ENCODE peak calls at places on chromosome 15, in seven cellular contexts. One of them, this sample, is unnamed.
A peak's percentile ranks its signal among the peaks of the same experiment; 100 is the strongest.

GRCh38 chr15:44712108-44713005 is 1.0 kb downstream of the B2M start:
- DNase-seq in cardiac muscle cell: no peak
- DNase-seq in CD8-positive, alpha-beta memory T cell: peak; percentile 45
- DNase-seq in pancreas: peak; percentile 68
- DNase-seq in adipocyte: peak; percentile 92
- DNase-seq in heart right ventricle: peak; percentile 45
- DNase-seq in fibroblast of lung: peak; percentile 79
- DNase-seq in this sample: peak; percentile 86

GRCh38 chr15:49038382-49038781 is 7.9 kb downstream of the SECISBP2L start:
- DNase-seq in CD8-positive, alpha-beta memory T cell: no peak
- DNase-seq in adipocyte: peak; percentile 40
- DNase-seq in fibroblast of lung: peak; percentile 23
- DNase-seq in pancreas: no peak
- DNase-seq in heart right ventricle: no peak
- DNase-seq in cardiac muscle cell: no peak
- DNase-seq in this sample: no peak

GRCh38 chr15:96924570-96924969 is 594.1 kb downstream of the NR2F2 start:
- DNase-seq in heart right ventricle: no peak
- DNase-seq in adipocyte: no peak
- DNase-seq in pancreas: no peak
- DNase-seq in cardiac muscle cell: no peak
- DNase-seq in fibroblast of lung: no peak
- DNase-seq in CD8-positive, alpha-beta memory T cell: no peak
- DNase-seq in this sample: no peak

GRCh38 chr15:83206971-83207621 is 527 bp downstream of the HDGFL3 start:
- DNase-seq in fibroblast of lung: peak; percentile 49
- DNase-seq in pancreas: peak; percentile 74
- DNase-seq in heart right ventricle: peak; percentile 51
- DNase-seq in CD8-positive, alpha-beta memory T cell: no peak
- DNase-seq in cardiac muscle cell: peak; percentile 63
- DNase-seq in adipocyte: peak; percentile 71
- DNase-seq in this sample: peak; percentile 0

GRCh38 chr15:71530116-71530515 is 280.2 kb upstream of the NR2E3 start:
- DNase-seq in pancreas: no peak
- DNase-seq in fibroblast of lung: no peak
- DNase-seq in cardiac muscle cell: no peak
- DNase-seq in adipocyte: no peak
- DNase-seq in heart right ventricle: no peak
- DNase-seq in CD8-positive, alpha-beta memory T cell: no peak
- DNase-seq in this sample: no peak

GRCh38 chr15:63678383-63678782 is 81.2 kb downstream of the FBXL22 start:
- DNase-seq in adipocyte: peak; percentile 18
- DNase-seq in fibroblast of lung: peak; percentile 6
- DNase-seq in CD8-positive, alpha-beta memory T cell: no peak
- DNase-seq in pancreas: no peak
- DNase-seq in cardiac muscle cell: no peak
- DNase-seq in heart right ventricle: no peak
- DNase-seq in this sample: no peak

GRCh38 chr15:39460748-39461147 is 120.1 kb upstream of the THBS1 start:
- DNase-seq in fibroblast of lung: no peak
- DNase-seq in pancreas: no peak
- DNase-seq in adipocyte: no peak
- DNase-seq in CD8-positive, alpha-beta memory T cell: no peak
- DNase-seq in cardiac muscle cell: no peak
- DNase-seq in heart right ventricle: no peak
- DNase-seq in this sample: no peak

GRCh38 chr15:44532689-44533088 is 4.3 kb upstream of the EIF3J start:
- DNase-seq in cardiac muscle cell: no peak
- DNase-seq in CD8-positive, alpha-beta memory T cell: no peak
- DNase-seq in heart right ventricle: no peak
- DNase-seq in pancreas: no peak
- DNase-seq in fibroblast of lung: no peak
- DNase-seq in adipocyte: no peak
- DNase-seq in this sample: no peak

GRCh38 chr15:79778378-79778990 is 118.3 kb downstream of the MTHFS start:
- DNase-seq in heart right ventricle: no peak
- DNase-seq in adipocyte: no peak
- DNase-seq in pancreas: no peak
- DNase-seq in fibroblast of lung: no peak
- DNase-seq in cardiac muscle cell: no peak
- DNase-seq in CD8-positive, alpha-beta memory T cell: no peak
- DNase-seq in this sample: no peak

GRCh38 chr15:81767076-81767475 is 278.7 kb downstream of the MEX3B start:
- DNase-seq in adipocyte: no peak
- DNase-seq in heart right ventricle: no peak
- DNase-seq in cardiac muscle cell: no peak
- DNase-seq in CD8-positive, alpha-beta memory T cell: no peak
- DNase-seq in pancreas: no peak
- DNase-seq in fibroblast of lung: no peak
- DNase-seq in this sample: no peak

GRCh38 chr15:93300796-93301195 is 211.8 kb upstream of the RGMA start:
- DNase-seq in cardiac muscle cell: no peak
- DNase-seq in adipocyte: no peak
- DNase-seq in pancreas: no peak
- DNase-seq in fibroblast of lung: no peak
- DNase-seq in heart right ventricle: no peak
- DNase-seq in CD8-positive, alpha-beta memory T cell: no peak
- DNase-seq in this sample: no peak

GRCh38 chr15:44636976-44637375 is 26.5 kb downstream of the SPG11 start:
- DNase-seq in fibroblast of lung: no peak
- DNase-seq in CD8-positive, alpha-beta memory T cell: no peak
- DNase-seq in adipocyte: no peak
- DNase-seq in cardiac muscle cell: no peak
- DNase-seq in heart right ventricle: no peak
- DNase-seq in pancreas: no peak
- DNase-seq in this sample: no peak

GRCh38 chr15:70778258-70779076 is 15.1 kb upstream of the UACA start:
- DNase-seq in heart right ventricle: no peak
- DNase-seq in adipocyte: peak; percentile 85
- DNase-seq in pancreas: no peak
- DNase-seq in CD8-positive, alpha-beta memory T cell: no peak
- DNase-seq in fibroblast of lung: peak; percentile 91
- DNase-seq in cardiac muscle cell: no peak
- DNase-seq in this sample: no peak

GRCh38 chr15:86165263-86166204 is 85.9 kb downstream of the AGBL1 start:
- DNase-seq in heart right ventricle: no peak
- DNase-seq in fibroblast of lung: peak; percentile 83
- DNase-seq in CD8-positive, alpha-beta memory T cell: no peak
- DNase-seq in adipocyte: no peak
- DNase-seq in pancreas: no peak
- DNase-seq in cardiac muscle cell: peak; percentile 49
- DNase-seq in this sample: no peak

GRCh38 chr15:66047321-66048024 is 178.2 kb downstream of the RAB11A start:
- DNase-seq in pancreas: no peak
- DNase-seq in CD8-positive, alpha-beta memory T cell: no peak
- DNase-seq in fibroblast of lung: no peak
- DNase-seq in heart right ventricle: no peak
- DNase-seq in cardiac muscle cell: peak; percentile 23
- DNase-seq in adipocyte: no peak
- DNase-seq in this sample: no peak

GRCh38 chr15:46461416-46461815 is 826.6 kb downstream of the SQOR start:
- DNase-seq in fibroblast of lung: no peak
- DNase-seq in pancreas: no peak
- DNase-seq in adipocyte: no peak
- DNase-seq in CD8-positive, alpha-beta memory T cell: no peak
- DNase-seq in cardiac muscle cell: no peak
- DNase-seq in heart right ventricle: no peak
- DNase-seq in this sample: no peak

GRCh38 chr15:89143503-89144162 is 55.4 kb downstream of the ABHD2 start:
- DNase-seq in pancreas: no peak
- DNase-seq in CD8-positive, alpha-beta memory T cell: no peak
- DNase-seq in cardiac muscle cell: no peak
- DNase-seq in adipocyte: peak; percentile 95
- DNase-seq in fibroblast of lung: peak; percentile 87
- DNase-seq in heart right ventricle: no peak
- DNase-seq in this sample: no peak

GRCh38 chr15:75661041-75661778 is 13.5 kb downstream of the SNX33 start:
- DNase-seq in fibroblast of lung: peak; percentile 96
- DNase-seq in adipocyte: peak; percentile 97
- DNase-seq in cardiac muscle cell: no peak
- DNase-seq in CD8-positive, alpha-beta memory T cell: no peak
- DNase-seq in heart right ventricle: peak; percentile 83
- DNase-seq in pancreas: no peak
- DNase-seq in this sample: no peak

GRCh38 chr15:44199393-44199792 is 4.3 kb upstream of the FRMD5 start:
- DNase-seq in cardiac muscle cell: no peak
- DNase-seq in CD8-positive, alpha-beta memory T cell: no peak
- DNase-seq in fibroblast of lung: no peak
- DNase-seq in pancreas: no peak
- DNase-seq in heart right ventricle: no peak
- DNase-seq in adipocyte: no peak
- DNase-seq in this sample: no peak

GRCh38 chr15:62307551-62307950 is 142.5 kb upstream of the C2CD4B start:
- DNase-seq in cardiac muscle cell: no peak
- DNase-seq in fibroblast of lung: peak; percentile 80
- DNase-seq in pancreas: no peak
- DNase-seq in heart right ventricle: no peak
- DNase-seq in CD8-positive, alpha-beta memory T cell: no peak
- DNase-seq in adipocyte: peak; percentile 57
- DNase-seq in this sample: no peak

GRCh38 chr15:39118510-39118909 is 462.4 kb upstream of the THBS1 start:
- DNase-seq in adipocyte: peak; percentile 79
- DNase-seq in pancreas: no peak
- DNase-seq in cardiac muscle cell: no peak
- DNase-seq in heart right ventricle: no peak
- DNase-seq in CD8-positive, alpha-beta memory T cell: no peak
- DNase-seq in fibroblast of lung: peak; percentile 94
- DNase-seq in this sample: no peak

GRCh38 chr15:82105458-82106205 is 59.8 kb upstream of the MEX3B start:
- DNase-seq in fibroblast of lung: peak; percentile 81
- DNase-seq in heart right ventricle: no peak
- DNase-seq in adipocyte: peak; percentile 40
- DNase-seq in CD8-positive, alpha-beta memory T cell: no peak
- DNase-seq in cardiac muscle cell: no peak
- DNase-seq in pancreas: no peak
- DNase-seq in this sample: no peak

GRCh38 chr15:101464999-101465669 is 24.4 kb downstream of the PCSK6 start:
- DNase-seq in pancreas: no peak
- DNase-seq in fibroblast of lung: no peak
- DNase-seq in heart right ventricle: no peak
- DNase-seq in adipocyte: no peak
- DNase-seq in CD8-positive, alpha-beta memory T cell: no peak
- DNase-seq in cardiac muscle cell: no peak
- DNase-seq in this sample: no peak

GRCh38 chr15:33311312-33311971 is 675 bp downstream of the RYR3 start:
- DNase-seq in heart right ventricle: no peak
- DNase-seq in CD8-positive, alpha-beta memory T cell: no peak
- DNase-seq in adipocyte: no peak
- DNase-seq in pancreas: no peak
- DNase-seq in cardiac muscle cell: peak; percentile 11
- DNase-seq in fibroblast of lung: no peak
- DNase-seq in this sample: no peak
- H3K4me3 ChIP-seq in heart right ventricle: peak overlapping the region; percentile 43
- H3K4me3 ChIP-seq in CD8-positive, alpha-beta memory T cell: no peak overlapping the region
- H3K4me3 ChIP-seq in adipocyte: no peak overlapping the region
- H3K4me3 ChIP-seq in pancreas: no peak overlapping the region
- H3K4me3 ChIP-seq in cardiac muscle cell: peak overlapping the region; percentile 45
- H3K4me3 ChIP-seq in fibroblast of lung: no peak overlapping the region
- H3K4me3 ChIP-seq in this sample: no peak overlapping the region

GRCh38 chr15:99126930-99127329 is 22.1 kb downstream of the SYNM start:
- DNase-seq in CD8-positive, alpha-beta memory T cell: no peak
- DNase-seq in cardiac muscle cell: no peak
- DNase-seq in heart right ventricle: no peak
- DNase-seq in pancreas: no peak
- DNase-seq in adipocyte: no peak
- DNase-seq in fibroblast of lung: no peak
- DNase-seq in this sample: no peak
- H3K36me3 ChIP-seq in CD8-positive, alpha-beta memory T cell: no peaks in the 10 kb centered on the region
- H3K36me3 ChIP-seq in cardiac muscle cell: no peaks in the 10 kb centered on the region
- H3K36me3 ChIP-seq in heart right ventricle: peaks cover 54% of the 10 kb centered on the region
- H3K36me3 ChIP-seq in pancreas: no peaks in the 10 kb centered on the region
- H3K36me3 ChIP-seq in adipocyte: peaks cover 12% of the 10 kb centered on the region
- H3K36me3 ChIP-seq in fibroblast of lung: no peaks in the 10 kb centered on the region
- H3K36me3 ChIP-seq in this sample: no peaks in the 10 kb centered on the region

GRCh38 chr15:74420193-74420905 is 13.4 kb downstream of the SEMA7A start:
- DNase-seq in cardiac muscle cell: no peak
- DNase-seq in adipocyte: no peak
- DNase-seq in fibroblast of lung: peak; percentile 65
- DNase-seq in heart right ventricle: no peak
- DNase-seq in pancreas: peak; percentile 48
- DNase-seq in CD8-positive, alpha-beta memory T cell: no peak
- DNase-seq in this sample: no peak

GRCh38 chr15:74417670-74418069 is 16.1 kb downstream of the SEMA7A start:
- DNase-seq in adipocyte: no peak
- DNase-seq in fibroblast of lung: no peak
- DNase-seq in CD8-positive, alpha-beta memory T cell: no peak
- DNase-seq in pancreas: no peak
- DNase-seq in heart right ventricle: no peak
- DNase-seq in cardiac muscle cell: no peak
- DNase-seq in this sample: no peak

GRCh38 chr15:74418575-74419338 is 15.0 kb downstream of the SEMA7A start:
- DNase-seq in CD8-positive, alpha-beta memory T cell: no peak
- DNase-seq in pancreas: no peak
- DNase-seq in cardiac muscle cell: no peak
- DNase-seq in heart right ventricle: no peak
- DNase-seq in fibroblast of lung: no peak
- DNase-seq in adipocyte: no peak
- DNase-seq in this sample: no peak

GRCh38 chr15:74421302-74422245 is 12.2 kb downstream of the SEMA7A start:
- DNase-seq in fibroblast of lung: no peak
- DNase-seq in heart right ventricle: no peak
- DNase-seq in adipocyte: no peak
- DNase-seq in cardiac muscle cell: no peak
- DNase-seq in CD8-positive, alpha-beta memory T cell: no peak
- DNase-seq in pancreas: no peak
- DNase-seq in this sample: no peak

DNA sequence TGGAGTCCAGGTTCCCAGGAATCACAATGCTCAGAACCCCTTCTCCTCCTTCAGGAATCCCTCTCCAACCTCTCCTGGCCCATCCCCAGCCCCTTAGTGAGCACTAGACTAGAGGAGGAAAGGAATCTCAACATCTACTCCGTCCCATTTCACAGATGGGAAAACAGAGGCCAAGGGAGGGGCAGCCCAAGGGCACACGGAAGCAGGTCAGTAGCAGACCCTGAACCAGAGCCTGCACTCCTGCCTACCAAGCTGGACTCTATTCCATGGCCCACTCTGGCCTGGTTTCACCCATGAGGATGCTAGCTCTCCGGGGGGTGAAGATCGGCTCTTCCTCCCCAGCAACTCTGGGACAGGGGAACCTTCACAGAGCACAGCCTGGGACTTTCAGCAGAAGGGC is 14.3 kb downstream of the SEMA7A start:
- DNase-seq in fibroblast of lung: no peak
- DNase-seq in pancreas: no peak
- DNase-seq in CD8-positive, alpha-beta memory T cell: no peak
- DNase-seq in cardiac muscle cell: no peak
- DNase-seq in heart right ventricle: no peak
- DNase-seq in adipocyte: no peak
- DNase-seq in this sample: no peak
- H3K4me1 ChIP-seq in fibroblast of lung: peaks cover 35% of the 10 kb centered on the region
- H3K4me1 ChIP-seq in pancreas: no peaks in the 10 kb centered on the region
- H3K4me1 ChIP-seq in CD8-positive, alpha-beta memory T cell: peaks cover 17% of the 10 kb centered on the region
- H3K4me1 ChIP-seq in cardiac muscle cell: peaks cover 39% of the 10 kb centered on the region
- H3K4me1 ChIP-seq in heart right ventricle: peaks cover 47% of the 10 kb centered on the region
- H3K4me1 ChIP-seq in adipocyte: peaks cover 67% of the 10 kb centered on the region
- H3K4me1 ChIP-seq in this sample: no peaks in the 10 kb centered on the region

DNA sequence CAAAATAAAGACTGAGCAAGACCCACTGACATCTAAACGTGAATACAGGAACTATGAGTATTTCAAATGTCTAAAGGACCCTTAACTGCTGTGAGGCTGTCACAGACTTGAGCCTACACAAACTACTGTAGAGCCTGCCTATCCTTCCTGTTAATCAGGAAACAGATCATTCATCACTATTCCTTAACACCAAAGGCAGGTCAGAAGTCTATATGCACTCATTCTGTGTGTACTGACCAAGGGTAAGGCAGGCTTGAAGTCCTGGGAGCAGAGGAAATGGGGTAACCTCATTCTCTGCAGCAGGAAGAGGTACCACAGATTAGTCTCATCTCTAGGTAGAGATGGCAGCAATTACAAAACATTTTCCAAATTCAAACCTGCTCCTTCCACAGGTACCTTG is 30.7 kb downstream of the NPTN start:
- DNase-seq in pancreas: no peak
- DNase-seq in heart right ventricle: no peak
- DNase-seq in CD8-positive, alpha-beta memory T cell: no peak
- DNase-seq in cardiac muscle cell: no peak
- DNase-seq in fibroblast of lung: no peak
- DNase-seq in adipocyte: no peak
- DNase-seq in this sample: no peak
- H3K4me3 ChIP-seq in pancreas: no peak overlapping the region
- H3K4me3 ChIP-seq in heart right ventricle: no peak overlapping the region
- H3K4me3 ChIP-seq in CD8-positive, alpha-beta memory T cell: no peak overlapping the region
- H3K4me3 ChIP-seq in cardiac muscle cell: no peak overlapping the region
- H3K4me3 ChIP-seq in fibroblast of lung: no peak overlapping the region
- H3K4me3 ChIP-seq in adipocyte: no peak overlapping the region
- H3K4me3 ChIP-seq in this sample: no peak overlapping the region